ENCODE peak calls at places on chromosomes 12 and 14, in eight cellular contexts. L is ovary, Y is right lobe of liver, Z is adrenal gland, W is body of pancreas, I is breast epithelium, F is A549, P is prostate gland. H is an unnamed sample.

GRCh38 chr14:51507556-51508511 is 143.9 kb upstream of the FRMD6 start:
- DNase-seq in L (peak; percentile 80), W (peak; percentile 51), Y (no peak), P (peak; percentile 62), I (no peak), Z (peak; percentile 85), F (no peak), H (no peak)

GRCh38 chr14:91218041-91218440 is 26.5 kb downstream of the GPR68 start:
- DNase-seq in Z (no peak), W (no peak), L (no peak), P (no peak), Y (no peak), I (no peak), F (no peak), H (no peak)

GRCh38 chr14:24094839-24095195 is 706 bp downstream of the PCK2 start:
- DNase-seq in I (no peak), Y (no peak), Z (no peak), F (no peak), L (no peak), W (no peak), P (no peak), H (no peak)

GRCh38 chr12:99433155-99433554 is 214.4 kb upstream of the GARIN6 start:
- DNase-seq in W (no peak), I (no peak), Y (no peak), F (no peak), L (no peak), P (no peak), Z (no peak), H (no peak)

GRCh38 chr12:4141344-4142270 is 132.0 kb upstream of the CCND2 start:
- DNase-seq in F (no peak), Z (no peak), P (no peak), W (peak; percentile 28), L (no peak), Y (no peak), I (no peak), H (no peak)

GRCh38 chr14:69046468-69046867 is 67.4 kb upstream of the ACTN1 start:
- DNase-seq in P (no peak), L (peak; percentile 40), W (peak; percentile 32), F (no peak), Y (peak; percentile 39), Z (peak; percentile 73), I (no peak), H (no peak)

GRCh38 chr14:94136575-94137331 is 7.3 kb upstream of the IFI27L2 start:
- DNase-seq in L (peak; percentile 93), Y (peak; percentile 87), Z (peak; percentile 96), I (peak; percentile 88), P (peak; percentile 84), W (peak; percentile 90), F (peak; percentile 74), H (peak; percentile 55)

GRCh38 chr12:22275847-22276246 is 58.7 kb downstream of the ST8SIA1 start:
- DNase-seq in P (peak; percentile 58), Y (no peak), I (peak; percentile 87), F (peak; percentile 13), L (peak; percentile 90), Z (peak; percentile 94), W (peak; percentile 73), H (peak; percentile 38)

GRCh38 chr14:30005114-30005698 is 77.6 kb upstream of the PRKD1 start:
- DNase-seq in I (no peak), W (peak; percentile 46), P (peak; percentile 12), L (no peak), Z (peak; percentile 20), F (peak; percentile 18), Y (no peak), H (peak; percentile 3)

GRCh38 chr14:24774167-24774915 is 140.4 kb upstream of the GZMB start:
- DNase-seq in P (no peak), Y (no peak), L (no peak), W (no peak), F (no peak), Z (no peak), I (no peak), H (no peak)

DNA sequence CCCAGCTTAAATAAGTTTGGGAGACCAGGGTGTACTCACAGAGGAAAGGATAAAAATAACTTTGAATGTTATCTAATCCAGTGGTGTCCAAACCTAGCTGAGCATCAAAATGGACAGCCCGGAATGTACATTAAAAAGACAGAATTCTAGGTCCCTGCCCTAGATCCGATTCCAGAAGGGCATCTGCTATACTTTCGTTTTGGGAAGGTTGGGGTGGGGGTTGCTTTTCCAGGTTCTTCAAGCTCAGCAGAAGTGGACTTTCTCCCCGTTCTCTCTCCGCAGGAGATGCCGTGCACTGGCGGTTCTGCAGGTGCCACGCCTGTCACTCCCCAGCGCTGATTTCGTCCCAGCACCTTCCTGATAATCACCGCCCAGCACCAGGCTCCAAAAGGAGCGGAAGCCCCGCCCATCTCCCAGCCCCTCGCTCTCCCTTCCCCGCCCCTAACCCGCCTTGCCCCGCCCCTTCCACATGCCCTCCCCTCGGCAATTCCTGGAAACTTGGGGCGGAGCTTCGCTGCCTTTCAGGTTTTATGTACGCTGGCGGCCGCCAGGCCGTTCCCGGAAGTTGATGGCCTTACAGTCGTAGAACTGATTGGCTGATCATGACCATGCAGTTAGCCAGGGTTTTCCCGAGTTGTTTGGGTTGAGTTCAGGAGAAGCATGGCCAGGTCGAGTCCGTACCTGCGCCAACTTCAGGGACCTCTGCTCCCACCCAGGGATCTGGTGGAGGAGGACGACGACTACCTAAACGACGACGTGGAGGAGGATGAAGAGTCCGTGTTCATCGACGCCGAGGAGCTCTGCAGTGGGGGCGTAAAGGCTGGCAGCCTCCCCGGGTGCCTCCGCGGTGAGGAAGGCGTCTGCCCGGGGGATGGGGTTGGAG is at the start of gene HELB:
- DNase-seq in F (peak; percentile 90), Y (peak; percentile 100), W (peak; percentile 99), L (peak; percentile 99), P (peak; percentile 98), I (peak; percentile 98), Z (peak; percentile 98), H (peak; percentile 86)
- TF ChIP-seq POLR2A in F (peak; percentile 85), Y (peak; percentile 74), W (peak; percentile 25), L (no peak), P (peak; percentile 58), I (no peak), Z (peak; percentile 51), H (peak; percentile 57)

DNA sequence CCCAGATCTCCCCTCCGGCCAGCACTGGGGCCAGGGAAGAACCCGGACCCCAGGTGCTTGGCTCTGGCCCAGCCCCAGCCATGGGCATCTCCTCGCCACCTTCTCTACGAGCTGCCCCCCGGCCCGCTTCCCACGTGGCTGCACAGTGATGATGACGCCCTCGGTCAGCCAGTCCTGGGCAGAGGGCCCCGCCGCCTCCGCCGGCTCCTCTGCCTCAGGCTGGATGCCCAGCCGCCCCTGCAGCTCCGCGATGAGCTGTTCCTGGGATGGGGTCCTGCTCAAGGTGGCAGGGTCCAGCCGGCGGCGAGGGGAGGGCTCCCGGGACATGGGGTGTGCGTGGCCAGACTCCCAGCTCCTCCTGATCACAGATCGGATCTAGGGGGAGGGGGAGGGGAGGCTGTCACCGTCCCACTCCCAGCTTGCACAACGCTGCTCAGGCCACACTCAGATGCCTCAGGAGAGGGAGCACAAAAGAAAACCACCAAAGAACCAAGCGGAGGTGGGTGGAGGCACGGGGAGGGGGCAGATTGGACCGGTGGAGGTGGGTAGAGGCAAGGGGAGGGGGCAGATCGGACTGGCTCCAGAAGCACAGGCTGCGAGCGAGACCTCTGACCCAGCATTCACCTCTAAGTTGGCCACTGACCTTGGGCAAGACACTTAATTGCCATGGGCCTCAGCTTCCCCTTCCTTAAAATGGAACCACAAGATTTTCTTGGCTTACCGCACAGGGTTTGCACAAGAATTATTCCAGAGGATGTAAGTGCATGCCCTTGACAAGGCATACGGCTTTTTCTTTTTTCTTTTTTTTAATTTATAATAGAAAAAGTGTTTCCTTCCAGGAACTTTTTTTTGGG is 16.1 kb upstream of the RPLP0 start:
- DNase-seq in P (no peak), W (no peak), L (no peak), Y (no peak), F (no peak), Z (no peak), I (no peak), H (no peak)
- TF ChIP-seq POLR2A in P (no peak), W (no peak), L (no peak), Y (no peak), F (no peak), Z (no peak), I (no peak), H (no peak)

GRCh38 chr12:132837693-132838463 is 9.2 kb upstream of the GOLGA3 start:
- DNase-seq in Z (no peak), I (no peak), F (no peak), L (peak; percentile 48), Y (no peak), P (no peak), W (no peak), H (no peak)

GRCh38 chr12:132840536-132840935 is 11.9 kb upstream of the GOLGA3 start:
- DNase-seq in I (no peak), P (no peak), Y (no peak), W (no peak), L (no peak), F (no peak), Z (no peak), H (no peak)

GRCh38 chr12:132838464-132839080 is 9.9 kb upstream of the GOLGA3 start:
- DNase-seq in Y (no peak), P (no peak), I (no peak), L (no peak), F (no peak), Z (no peak), W (no peak), H (no peak)

GRCh38 chr12:132841151-132841550 is 12.5 kb upstream of the GOLGA3 start:
- DNase-seq in I (no peak), W (no peak), P (no peak), F (no peak), Z (no peak), L (no peak), Y (no peak), H (no peak)

GRCh38 chr12:132839558-132840235 is 11.0 kb upstream of the GOLGA3 start:
- DNase-seq in I (no peak), Z (no peak), P (no peak), W (no peak), L (no peak), F (no peak), Y (no peak), H (no peak)
- TF ChIP-seq POLR2A in I (no peak), Z (no peak), P (no peak), W (no peak), L (no peak), F (no peak), Y (no peak), H (no peak)

DNA sequence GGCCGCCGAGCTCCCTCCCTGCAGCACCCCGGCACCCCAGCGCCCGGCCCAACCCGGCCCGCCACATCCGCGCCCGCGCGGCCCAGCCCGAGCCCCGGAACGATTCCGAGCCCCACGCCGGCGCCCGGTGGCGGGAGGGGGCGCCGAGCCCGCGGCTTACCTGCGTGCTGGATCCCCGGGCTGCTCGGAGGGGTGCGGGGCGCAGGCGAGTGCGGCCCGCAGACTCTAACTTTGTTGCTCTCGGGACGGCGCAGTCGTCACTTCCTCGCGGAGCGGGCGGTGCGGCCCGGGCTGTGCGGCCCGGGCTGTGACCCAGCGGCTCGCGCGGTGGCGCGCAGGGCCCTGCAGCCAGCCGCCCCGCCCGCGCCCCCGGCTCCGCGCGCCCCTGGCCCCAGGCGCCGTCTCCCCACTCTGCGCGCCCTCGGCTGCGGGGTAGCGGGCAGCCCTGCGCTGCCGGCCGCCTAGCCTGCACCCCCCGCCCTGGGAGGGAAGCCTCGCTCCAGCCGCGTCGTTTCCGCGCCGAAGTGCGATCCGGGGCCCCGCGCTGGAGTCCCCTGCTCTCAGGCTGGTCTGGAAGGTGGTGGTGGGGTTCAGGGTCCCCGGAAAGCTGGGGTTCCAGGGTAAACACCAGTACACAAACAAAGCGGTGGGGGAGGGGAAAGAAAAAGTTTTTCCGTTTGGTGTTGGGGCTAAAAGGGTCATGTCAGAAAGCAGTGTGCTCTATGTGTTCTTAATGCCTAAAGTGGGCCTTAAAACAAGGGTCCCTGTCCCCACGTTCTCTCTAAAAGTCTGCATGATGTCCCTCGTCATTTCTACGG is 64.5 kb upstream of the PTGR2 start:
- DNase-seq in F (no peak), P (peak; percentile 46), Z (peak; percentile 69), Y (peak; percentile 80), W (peak; percentile 71), I (no peak), L (peak; percentile 81), H (no peak)
- TF ChIP-seq POLR2A in F (peak; percentile 39), P (peak; percentile 60), Z (peak; percentile 89), Y (peak; percentile 75), W (peak; percentile 64), I (no peak), L (peak; percentile 42), H (peak; percentile 53)

GRCh38 chr14:102319351-102320032 is at the start of gene ZNF839:
- DNase-seq in P (peak; percentile 89), F (peak; percentile 92), W (peak; percentile 95), Z (peak; percentile 95), L (peak; percentile 96), Y (peak; percentile 92), I (peak; percentile 91), H (peak; percentile 88)
- TF ChIP-seq POLR2A in P (peak; percentile 32), F (peak; percentile 8), W (no peak), Z (peak; percentile 20), L (peak; percentile 72), Y (peak; percentile 45), I (peak; percentile 13), H (peak; percentile 14)